ENCODE peak calls at places on chromosome 18, in nine cellular contexts. C is Kasumi-1; N is left ventricle myocardium superior; S is ureter; Q is stimulated activated CD8-positive, alpha-beta memory T cell treated with anti-CD3 and anti-CD28 coated beads, Interleukin-15, amount 100 ng/mL, for 4 hours; T is CD8-positive, alpha-beta memory T cell; Y is iPS-NIHi11; I is hypothalamus; E is activated T-cell treated with anti-CD3 and anti-CD28 coated beads for 1 hour. V is an unnamed sample.

GRCh38 chr18:63192885-63193349 is 126.7 kb downstream of the BCL2 start:
- DNase-seq in I (no peak), N (no peak), S (no peak), E (no peak), C (no peak), T (no peak), Y (no peak), Q (no peak), V (no peak)

GRCh38 chr18:55290898-55291297 is 297.1 kb downstream of the TCF4 start:
- DNase-seq in I (no peak), Q (no peak), N (no peak), E (no peak), Y (no peak), S (no peak), C (no peak), T (no peak), V (no peak)

GRCh38 chr18:63290456-63291200 is 28.9 kb downstream of the BCL2 start:
- DNase-seq in C (no peak), N (no peak), E (no peak), I (no peak), S (no peak), Q (peak; percentile 27), T (no peak), Y (peak; percentile 29), V (peak; percentile 44)

GRCh38 chr18:48804856-48805610 is 145.7 kb downstream of the SMAD7 start:
- DNase-seq in S (peak; percentile 41), E (no peak), N (no peak), C (no peak), Q (no peak), Y (no peak), T (no peak), I (no peak), V (no peak)

GRCh38 chr18:77090546-77091200 is 41.9 kb downstream of the MBP start:
- DNase-seq in E (no peak), T (no peak), I (no peak), Y (no peak), C (no peak), N (no peak), S (no peak), Q (no peak), V (no peak)

GRCh38 chr18:39571511-39571910 is 2005.9 kb upstream of the CELF4 start:
- DNase-seq in E (no peak), Y (peak; percentile 43), S (no peak), C (peak; percentile 36), T (no peak), N (no peak), Q (no peak), I (no peak), V (peak; percentile 3)

GRCh38 chr18:22300665-22301636 is 116.8 kb downstream of the CTAGE1 start:
- DNase-seq in Q (no peak), I (no peak), T (no peak), E (no peak), C (peak; percentile 16), N (no peak), S (no peak), Y (no peak), V (peak; percentile 8)

GRCh38 chr18:39772155-39772919 is 2182.7 kb upstream of the PIK3C3 start:
- DNase-seq in Y (no peak), E (no peak), T (no peak), Q (no peak), N (no peak), C (no peak), I (no peak), S (no peak), V (no peak)

GRCh38 chr18:68438983-68439382 is 275.9 kb downstream of the TMX3 start:
- DNase-seq in Y (peak; percentile 33), N (peak; percentile 23), I (no peak), Q (no peak), T (no peak), E (no peak), C (peak; percentile 6), S (no peak), V (peak; percentile 88)

GRCh38 chr18:45802814-45803492 is 22.5 kb upstream of the SIGLEC15 start:
- DNase-seq in N (no peak), Y (no peak), T (no peak), S (peak; percentile 73), I (no peak), E (no peak), C (no peak), Q (no peak), V (no peak)